ENCODE peak calls at places on chromosomes 12 and 14, in ten cellular contexts. L is heart right ventricle; Z is activated CD4-positive, CD25-positive, alpha-beta regulatory T cell treated with anti-CD3 and anti-CD28 coated beads, Interleukin-2, amount 50 U/mL, for 72 hours; H is kidney glomerular epithelial cell; I is OCI-LY7; A is PC-9; M is HTR-8/SVneo; B is endothelial cell; G is T-helper 2 cell; D is myocyte. K is an unnamed sample.

GRCh38 chr12:94994312-94994711 is 9.2 kb downstream of the NDUFA12 start:
- DNase-seq in B (no peak), D (peak; percentile 68), G (no peak), H (peak; percentile 50), M (peak; percentile 51), I (no peak), Z (no peak), A (peak; percentile 35), L (no peak), K (no peak)

GRCh38 chr14:23182372-23183014 is 967 bp downstream of the SLC7A8 start:
- DNase-seq in G (peak; percentile 10), I (peak; percentile 69), H (peak; percentile 26), Z (no peak), M (no peak), D (no peak), L (no peak), B (peak; percentile 33), A (peak; percentile 15), K (no peak)

GRCh38 chr12:49232940-49233841 is 31.7 kb upstream of the TUBA1C start:
- DNase-seq in L (peak; percentile 76), I (no peak), H (no peak), G (no peak), D (peak; percentile 92), B (peak; percentile 57), M (no peak), A (no peak), Z (no peak), K (peak; percentile 93)

GRCh38 chr12:2378835-2379330 is 326.1 kb downstream of the CACNA1C start:
- DNase-seq in G (no peak), H (no peak), L (no peak), I (no peak), B (no peak), D (no peak), M (no peak), A (no peak), Z (no peak), K (no peak)

GRCh38 chr12:74468401-74468800 is 69.2 kb upstream of the ATXN7L3B start:
- DNase-seq in B (no peak), H (no peak), I (no peak), Z (no peak), D (no peak), L (no peak), G (no peak), M (no peak), A (no peak), K (no peak)

GRCh38 chr12:66449531-66449930 is 147.2 kb downstream of the HELB start:
- DNase-seq in L (no peak), M (no peak), D (no peak), H (no peak), A (peak; percentile 3), Z (no peak), I (no peak), G (no peak), B (no peak), K (no peak)

GRCh38 chr12:73678335-73678734 is 859.3 kb upstream of the ATXN7L3B start:
- DNase-seq in D (no peak), G (no peak), L (no peak), I (no peak), Z (no peak), B (no peak), A (no peak), M (peak; percentile 1), H (no peak), K (no peak)

GRCh38 chr12:52005903-52006703 is 643 bp upstream of the TAMALIN start:
- DNase-seq in I (peak; percentile 61), L (peak; percentile 49), M (no peak), H (no peak), B (no peak), G (no peak), A (no peak), Z (no peak), D (no peak), K (peak; percentile 70)

GRCh38 chr14:88463318-88463717 is 77.9 kb downstream of the SPATA7 start:
- DNase-seq in Z (no peak), L (no peak), B (no peak), I (peak; percentile 22), D (no peak), G (no peak), H (no peak), A (no peak), M (peak; percentile 21), K (peak; percentile 18)

GRCh38 chr12:62640910-62641448 is 174.4 kb downstream of the MON2 start:
- DNase-seq in G (no peak), D (no peak), A (no peak), L (no peak), M (peak; percentile 40), Z (no peak), H (peak; percentile 4), I (no peak), B (no peak), K (no peak)

GRCh38 chr12:58967551-58967950 is 47.2 kb upstream of the LRIG3 start:
- DNase-seq in L (no peak), D (no peak), H (peak; percentile 3), B (no peak), I (no peak), M (no peak), Z (no peak), G (no peak), A (no peak), K (no peak)

GRCh38 chr12:49030714-49031572 is 12.4 kb upstream of the PRKAG1 start:
- DNase-seq in Z (no peak), H (no peak), G (no peak), D (no peak), B (no peak), I (no peak), L (no peak), A (no peak), M (no peak), K (no peak)

GRCh38 chr12:109835827-109836226 is 2.6 kb upstream of the TRPV4 start:
- DNase-seq in D (no peak), A (no peak), B (no peak), G (no peak), H (no peak), I (no peak), Z (no peak), L (no peak), M (no peak), K (no peak)

GRCh38 chr12:53122961-53123468 is 19.7 kb downstream of the SOAT2 start:
- DNase-seq in H (peak; percentile 12), I (no peak), G (no peak), Z (no peak), M (peak; percentile 45), L (no peak), A (no peak), B (no peak), D (no peak), K (no peak)

GRCh38 chr14:34165847-34166340 is 215.0 kb upstream of the EGLN3 start:
- DNase-seq in B (no peak), I (no peak), G (no peak), A (no peak), L (no peak), H (no peak), D (no peak), Z (no peak), M (no peak), K (no peak)

GRCh38 chr14:52417139-52417538 is 103.0 kb downstream of the PTGER2 start:
- DNase-seq in H (no peak), A (no peak), G (no peak), M (no peak), L (no peak), D (no peak), I (no peak), Z (no peak), B (no peak), K (no peak)

K was measured in SK-N-DZ.